ENCODE peak calls at places on chromosomes 16 and 17, in five cellular contexts. R, G, J, K and U are unnamed samples.

GRCh38 chr16:82835487-82836160 is 208.9 kb downstream of the CDH13 start:
- DNase-seq in J (no peak), G (no peak), R (no peak), K (no peak), U (no peak)

GRCh38 chr17:67421869-67422273 is 44.8 kb downstream of the PITPNC1 start:
- DNase-seq in R (no peak), G (peak), J (peak), K (no peak), U (peak)

GRCh38 chr16:8905795-8906591 is 23.8 kb downstream of the LITAFD start:
- DNase-seq in J (no peak), K (no peak), G (no peak), R (no peak), U (no peak)

GRCh38 chr16:546909-547770 is 13.1 kb upstream of the PRR35 start:
- DNase-seq in J (peak), G (peak), K (peak), R (peak), U (peak)

GRCh38 chr17:42188749-42189650 is 3.7 kb upstream of the HCRT start:
- DNase-seq in R (no peak), J (no peak), K (no peak), G (no peak), U (no peak)

GRCh38 chr16:47141773-47142468 is 1.8 kb downstream of the NETO2 start:
- DNase-seq in G (peak), R (peak), J (peak), K (peak), U (peak)

GRCh38 chr17:77320501-77321256 is 179.9 kb downstream of the SEC14L1 start:
- DNase-seq in K (no peak), R (no peak), G (no peak), J (peak), U (no peak)

GRCh38 chr17:50647187-50647586 is 12.5 kb downstream of the ABCC3 start:
- DNase-seq in K (no peak), J (no peak), G (no peak), R (no peak), U (no peak)

GRCh38 chr16:67087803-67088202 is 21.9 kb upstream of the PHAF1 start:
- DNase-seq in K (no peak), R (no peak), G (no peak), J (no peak), U (no peak)

GRCh38 chr16:56399047-56399446 is 26.3 kb downstream of the AMFR start:
- DNase-seq in G (no peak), J (no peak), K (no peak), R (no peak), U (no peak)

GRCh38 chr16:1548727-1549126 is 15.3 kb downstream of the TMEM204 start:
- DNase-seq in K (no peak), R (no peak), J (no peak), G (no peak), U (no peak)

GRCh38 chr17:20266806-20267458 is 200.4 kb downstream of the LGALS9B start:
- DNase-seq in R (no peak), G (no peak), J (peak), K (no peak), U (no peak)

GRCh38 chr16:29891525-29892457 is 7.6 kb downstream of the SEZ6L2 start:
- DNase-seq in G (no peak), J (no peak), R (no peak), K (no peak), U (no peak)

GRCh38 chr16:70529051-70529777 is 5.6 kb downstream of the SF3B3 start:
- DNase-seq in J (peak), R (no peak), G (no peak), K (no peak), U (no peak)

GRCh38 chr16:9039208-9039607 is 52.2 kb upstream of the HAPSTR1 start:
- DNase-seq in R (no peak), G (no peak), J (no peak), K (no peak), U (no peak)

GRCh38 chr17:62219500-62219899 is 154.4 kb upstream of the MED13 start:
- DNase-seq in R (no peak), J (no peak), G (no peak), K (no peak), U (no peak)

GRCh38 chr17:57110579-57111367 is 25.7 kb downstream of the AKAP1 start:
- DNase-seq in G (no peak), J (no peak), K (no peak), R (no peak), U (no peak)

GRCh38 chr17:48556534-48557401 is 11.9 kb upstream of the HOXB2 start:
- DNase-seq in G (no peak), J (no peak), R (no peak), K (no peak), U (no peak)